ENCODE peak calls at places on chromosomes 16 and 17, in eight cellular contexts. One of them, this sample, is unnamed.

GRCh38 chr17:34246436-34246835 is 8.6 kb upstream of the CCL2 start:
- DNase-seq in CD4-positive, alpha-beta T cell: no peak
- DNase-seq in NB4: peak; percentile 92
- DNase-seq in GM20000: no peak
- DNase-seq in IMR-90: no peak
- DNase-seq in esophagus muscularis mucosa: peak; percentile 75
- DNase-seq in progenitor cell of endocrine pancreas: no peak
- DNase-seq in GM23338: no peak
- DNase-seq in this sample: no peak

GRCh38 chr17:82029391-82029790 is 2.1 kb upstream of the RAC3 start:
- DNase-seq in CD4-positive, alpha-beta T cell: no peak
- DNase-seq in GM20000: no peak
- DNase-seq in GM23338: no peak
- DNase-seq in NB4: no peak
- DNase-seq in progenitor cell of endocrine pancreas: no peak
- DNase-seq in IMR-90: no peak
- DNase-seq in esophagus muscularis mucosa: no peak
- DNase-seq in this sample: no peak

GRCh38 chr16:87375426-87376135 is 8.0 kb downstream of the FBXO31 start:
- DNase-seq in GM23338: no peak
- DNase-seq in esophagus muscularis mucosa: no peak
- DNase-seq in IMR-90: peak; percentile 55
- DNase-seq in GM20000: no peak
- DNase-seq in NB4: peak; percentile 36
- DNase-seq in progenitor cell of endocrine pancreas: no peak
- DNase-seq in CD4-positive, alpha-beta T cell: no peak
- DNase-seq in this sample: no peak

GRCh38 chr17:330993-331701 is 21.5 kb downstream of the RPH3AL start:
- DNase-seq in progenitor cell of endocrine pancreas: no peak
- DNase-seq in CD4-positive, alpha-beta T cell: no peak
- DNase-seq in GM20000: no peak
- DNase-seq in esophagus muscularis mucosa: no peak
- DNase-seq in NB4: no peak
- DNase-seq in GM23338: no peak
- DNase-seq in IMR-90: no peak
- DNase-seq in this sample: no peak

GRCh38 chr17:80474231-80474932 is 2.0 kb downstream of the NPTX1 start:
- DNase-seq in CD4-positive, alpha-beta T cell: no peak
- DNase-seq in esophagus muscularis mucosa: no peak
- DNase-seq in GM23338: no peak
- DNase-seq in NB4: peak; percentile 52
- DNase-seq in GM20000: no peak
- DNase-seq in IMR-90: peak; percentile 53
- DNase-seq in progenitor cell of endocrine pancreas: no peak
- DNase-seq in this sample: no peak

GRCh38 chr16:83574388-83574787 is 233.4 kb upstream of the HSBP1 start:
- DNase-seq in IMR-90: peak; percentile 96
- DNase-seq in esophagus muscularis mucosa: no peak
- DNase-seq in progenitor cell of endocrine pancreas: no peak
- DNase-seq in CD4-positive, alpha-beta T cell: no peak
- DNase-seq in GM20000: no peak
- DNase-seq in NB4: no peak
- DNase-seq in GM23338: peak; percentile 59
- DNase-seq in this sample: no peak

GRCh38 chr16:85602831-85603755 is 10.0 kb upstream of the GSE1 start:
- DNase-seq in GM20000: no peak
- DNase-seq in IMR-90: no peak
- DNase-seq in CD4-positive, alpha-beta T cell: no peak
- DNase-seq in esophagus muscularis mucosa: no peak
- DNase-seq in GM23338: no peak
- DNase-seq in NB4: no peak
- DNase-seq in progenitor cell of endocrine pancreas: no peak
- DNase-seq in this sample: no peak

GRCh38 chr16:83015871-83016270 is 389.1 kb downstream of the CDH13 start:
- DNase-seq in IMR-90: no peak
- DNase-seq in progenitor cell of endocrine pancreas: no peak
- DNase-seq in NB4: no peak
- DNase-seq in esophagus muscularis mucosa: no peak
- DNase-seq in CD4-positive, alpha-beta T cell: no peak
- DNase-seq in GM20000: no peak
- DNase-seq in GM23338: no peak
- DNase-seq in this sample: no peak

GRCh38 chr16:6363891-6364607 is 968.6 kb upstream of the RBFOX1 start:
- DNase-seq in CD4-positive, alpha-beta T cell: no peak
- DNase-seq in NB4: no peak
- DNase-seq in esophagus muscularis mucosa: no peak
- DNase-seq in progenitor cell of endocrine pancreas: no peak
- DNase-seq in GM23338: no peak
- DNase-seq in IMR-90: no peak
- DNase-seq in GM20000: no peak
- DNase-seq in this sample: no peak

GRCh38 chr16:30609002-30609927 is 924 bp downstream of the ZNF689 start:
- DNase-seq in IMR-90: peak; percentile 23
- DNase-seq in GM23338: peak; percentile 70
- DNase-seq in CD4-positive, alpha-beta T cell: peak; percentile 39
- DNase-seq in progenitor cell of endocrine pancreas: peak; percentile 35
- DNase-seq in GM20000: peak; percentile 76
- DNase-seq in esophagus muscularis mucosa: no peak
- DNase-seq in NB4: peak; percentile 54
- DNase-seq in this sample: peak; percentile 29

GRCh38 chr17:50573866-50574571 is 13.5 kb downstream of the CACNA1G start:
- DNase-seq in progenitor cell of endocrine pancreas: no peak
- DNase-seq in NB4: no peak
- DNase-seq in CD4-positive, alpha-beta T cell: no peak
- DNase-seq in esophagus muscularis mucosa: no peak
- DNase-seq in GM23338: no peak
- DNase-seq in GM20000: no peak
- DNase-seq in IMR-90: no peak
- DNase-seq in this sample: no peak

GRCh38 chr16:84449156-84450140 is 55.0 kb downstream of the MEAK7 start:
- DNase-seq in CD4-positive, alpha-beta T cell: no peak
- DNase-seq in NB4: no peak
- DNase-seq in GM23338: no peak
- DNase-seq in GM20000: no peak
- DNase-seq in esophagus muscularis mucosa: no peak
- DNase-seq in IMR-90: no peak
- DNase-seq in progenitor cell of endocrine pancreas: no peak
- DNase-seq in this sample: peak; percentile 65

GRCh38 chr16:56513972-56514371 is 5.9 kb downstream of the BBS2 start:
- DNase-seq in IMR-90: peak; percentile 74
- DNase-seq in progenitor cell of endocrine pancreas: no peak
- DNase-seq in GM20000: peak; percentile 38
- DNase-seq in esophagus muscularis mucosa: no peak
- DNase-seq in GM23338: peak; percentile 70
- DNase-seq in NB4: peak; percentile 84
- DNase-seq in CD4-positive, alpha-beta T cell: peak; percentile 33
- DNase-seq in this sample: no peak

GRCh38 chr17:44118427-44119050 is 4.9 kb downstream of the HDAC5 start:
- DNase-seq in CD4-positive, alpha-beta T cell: no peak
- DNase-seq in GM23338: peak; percentile 70
- DNase-seq in progenitor cell of endocrine pancreas: no peak
- DNase-seq in GM20000: no peak
- DNase-seq in esophagus muscularis mucosa: no peak
- DNase-seq in NB4: no peak
- DNase-seq in IMR-90: no peak
- DNase-seq in this sample: no peak

GRCh38 chr16:31344712-31345111 is 10.3 kb upstream of the ITGAX start:
- DNase-seq in esophagus muscularis mucosa: no peak
- DNase-seq in progenitor cell of endocrine pancreas: no peak
- DNase-seq in NB4: no peak
- DNase-seq in GM20000: peak; percentile 79
- DNase-seq in IMR-90: no peak
- DNase-seq in GM23338: no peak
- DNase-seq in CD4-positive, alpha-beta T cell: no peak
- DNase-seq in this sample: no peak

GRCh38 chr16:23754594-23755483 is at the start of gene CHP2:
- DNase-seq in NB4: no peak
- DNase-seq in IMR-90: no peak
- DNase-seq in progenitor cell of endocrine pancreas: no peak
- DNase-seq in GM20000: peak; percentile 38
- DNase-seq in GM23338: peak; percentile 63
- DNase-seq in esophagus muscularis mucosa: no peak
- DNase-seq in CD4-positive, alpha-beta T cell: no peak
- DNase-seq in this sample: peak; percentile 53

GRCh38 chr16:66146689-66147330 is 219.7 kb upstream of the CDH5 start:
- DNase-seq in IMR-90: peak; percentile 37
- DNase-seq in progenitor cell of endocrine pancreas: no peak
- DNase-seq in NB4: no peak
- DNase-seq in GM20000: no peak
- DNase-seq in esophagus muscularis mucosa: no peak
- DNase-seq in CD4-positive, alpha-beta T cell: no peak
- DNase-seq in GM23338: no peak
- DNase-seq in this sample: no peak

GRCh38 chr17:79852748-79853147 is 13.5 kb upstream of the CBX4 start:
- DNase-seq in NB4: peak; percentile 21
- DNase-seq in CD4-positive, alpha-beta T cell: no peak
- DNase-seq in progenitor cell of endocrine pancreas: no peak
- DNase-seq in GM20000: peak; percentile 63
- DNase-seq in esophagus muscularis mucosa: no peak
- DNase-seq in IMR-90: peak; percentile 52
- DNase-seq in GM23338: no peak
- DNase-seq in this sample: no peak

GRCh38 chr17:76793775-76794174 is 55.9 kb downstream of the MFSD11 start:
- DNase-seq in IMR-90: peak; percentile 23
- DNase-seq in NB4: peak; percentile 75
- DNase-seq in progenitor cell of endocrine pancreas: no peak
- DNase-seq in CD4-positive, alpha-beta T cell: no peak
- DNase-seq in GM23338: peak; percentile 67
- DNase-seq in GM20000: peak; percentile 40
- DNase-seq in esophagus muscularis mucosa: no peak
- DNase-seq in this sample: no peak

GRCh38 chr16:57013902-57014301 is 24.5 kb downstream of the NLRC5 start:
- DNase-seq in esophagus muscularis mucosa: no peak
- DNase-seq in CD4-positive, alpha-beta T cell: no peak
- DNase-seq in progenitor cell of endocrine pancreas: no peak
- DNase-seq in GM23338: no peak
- DNase-seq in NB4: peak; percentile 62
- DNase-seq in IMR-90: no peak
- DNase-seq in GM20000: no peak
- DNase-seq in this sample: no peak

GRCh38 chr16:67399218-67399733 is 6.0 kb upstream of the TPPP3 start:
- DNase-seq in GM20000: peak; percentile 88
- DNase-seq in esophagus muscularis mucosa: no peak
- DNase-seq in NB4: peak; percentile 71
- DNase-seq in GM23338: peak; percentile 90
- DNase-seq in CD4-positive, alpha-beta T cell: peak; percentile 30
- DNase-seq in IMR-90: no peak
- DNase-seq in progenitor cell of endocrine pancreas: peak; percentile 79
- DNase-seq in this sample: no peak
- TF ChIP-seq CTCF in GM20000: peak; percentile 91
- TF ChIP-seq CTCF in esophagus muscularis mucosa: peak; percentile 89
- TF ChIP-seq CTCF in NB4: peak; percentile 92
- TF ChIP-seq CTCF in GM23338: peak; percentile 91
- TF ChIP-seq CTCF in CD4-positive, alpha-beta T cell: peak; percentile 57
- TF ChIP-seq CTCF in IMR-90: peak; percentile 61
- TF ChIP-seq CTCF in progenitor cell of endocrine pancreas: peak; percentile 83
- TF ChIP-seq CTCF in this sample: peak; percentile 73

DNA sequence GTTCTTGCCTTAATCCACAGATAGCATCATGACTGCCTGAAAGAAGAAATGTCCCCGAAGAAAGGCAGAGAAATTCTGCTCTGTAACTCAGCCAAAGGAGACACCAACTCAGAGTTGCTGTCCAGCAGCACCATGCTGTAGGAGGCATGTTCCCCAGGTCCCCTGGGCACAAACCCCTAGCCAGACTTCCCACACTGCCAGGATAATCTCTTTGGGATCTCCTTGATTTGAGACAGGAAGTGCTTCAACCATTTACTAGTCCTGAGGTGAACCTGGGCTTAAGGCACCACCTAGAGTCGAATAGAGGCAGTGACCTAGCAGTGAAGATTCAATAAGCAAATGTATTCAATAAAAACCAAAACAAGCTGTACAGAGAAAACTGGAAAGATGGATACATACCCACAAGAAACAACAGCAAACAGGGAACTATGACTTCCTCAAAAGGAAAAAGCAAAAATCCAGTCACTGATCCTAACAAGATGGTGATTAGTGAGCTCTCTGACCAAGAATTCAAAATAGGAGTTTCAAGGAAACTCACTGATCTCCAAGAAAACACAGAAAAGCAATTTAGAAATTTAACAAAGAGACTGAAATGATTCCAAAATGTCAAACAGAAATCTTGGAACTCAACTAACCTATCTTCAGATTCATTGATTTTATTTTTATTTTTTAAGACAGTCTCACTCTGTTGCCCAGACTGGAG is 5.7 kb downstream of the OR4D2 start:
- DNase-seq in GM23338: peak; percentile 86
- DNase-seq in GM20000: peak; percentile 58
- DNase-seq in CD4-positive, alpha-beta T cell: peak; percentile 26
- DNase-seq in NB4: peak; percentile 55
- DNase-seq in IMR-90: peak; percentile 4
- DNase-seq in progenitor cell of endocrine pancreas: no peak
- DNase-seq in esophagus muscularis mucosa: no peak
- DNase-seq in this sample: no peak
- TF ChIP-seq CTCF in GM23338: peak; percentile 85
- TF ChIP-seq CTCF in GM20000: peak; percentile 23
- TF ChIP-seq CTCF in CD4-positive, alpha-beta T cell: peak; percentile 87
- TF ChIP-seq CTCF in NB4: peak; percentile 49
- TF ChIP-seq CTCF in IMR-90: peak; percentile 15
- TF ChIP-seq CTCF in progenitor cell of endocrine pancreas: peak; percentile 45
- TF ChIP-seq CTCF in esophagus muscularis mucosa: peak; percentile 29
- TF ChIP-seq CTCF in this sample: no peak

DNA sequence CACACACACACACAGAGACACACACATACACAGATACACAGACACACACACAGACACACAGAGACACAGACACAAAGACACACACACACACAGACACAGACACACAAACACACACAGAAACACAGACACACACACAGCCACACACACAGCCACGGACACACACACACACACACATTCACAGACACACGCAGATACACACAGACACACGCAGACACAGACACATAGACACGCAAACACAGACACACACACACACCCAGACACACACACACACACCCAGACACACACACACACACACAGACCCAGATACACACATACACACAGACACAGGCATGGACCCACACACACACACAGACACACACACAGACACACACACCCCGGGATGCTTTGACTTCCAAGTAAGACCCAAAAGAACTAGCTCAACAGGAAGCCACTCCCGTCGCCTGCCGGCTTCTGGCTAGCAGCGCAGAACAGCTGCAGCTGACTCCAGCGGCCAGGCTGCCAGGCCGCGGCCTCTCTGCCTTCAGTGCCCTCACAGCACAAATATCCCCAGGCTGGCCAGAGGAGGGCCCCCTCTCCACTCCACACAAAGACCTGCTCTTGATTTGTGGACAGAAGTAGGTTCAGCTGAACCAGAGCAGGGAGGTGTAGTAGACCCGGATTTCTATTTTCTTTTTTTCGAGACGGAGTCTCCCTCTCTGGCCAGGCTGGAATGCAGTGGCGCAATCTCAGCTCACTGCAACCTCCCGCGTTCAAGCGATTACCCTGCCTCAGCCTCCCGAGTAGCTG is 6.0 kb upstream of the CHRNE start:
- DNase-seq in progenitor cell of endocrine pancreas: peak; percentile 73
- DNase-seq in IMR-90: peak; percentile 92
- DNase-seq in GM23338: peak; percentile 96
- DNase-seq in GM20000: peak; percentile 82
- DNase-seq in esophagus muscularis mucosa: peak; percentile 96
- DNase-seq in CD4-positive, alpha-beta T cell: peak; percentile 71
- DNase-seq in NB4: peak; percentile 88
- DNase-seq in this sample: peak; percentile 88
- TF ChIP-seq CTCF in progenitor cell of endocrine pancreas: peak; percentile 78
- TF ChIP-seq CTCF in IMR-90: peak; percentile 89
- TF ChIP-seq CTCF in GM23338: peak; percentile 95
- TF ChIP-seq CTCF in GM20000: peak; percentile 57
- TF ChIP-seq CTCF in esophagus muscularis mucosa: peak; percentile 92
- TF ChIP-seq CTCF in CD4-positive, alpha-beta T cell: peak; percentile 61
- TF ChIP-seq CTCF in NB4: peak; percentile 74
- TF ChIP-seq CTCF in this sample: peak; percentile 83

GRCh38 chr16:17798721-17799120 is 328.0 kb upstream of the XYLT1 start:
- DNase-seq in esophagus muscularis mucosa: no peak
- DNase-seq in GM20000: no peak
- DNase-seq in NB4: no peak
- DNase-seq in IMR-90: no peak
- DNase-seq in progenitor cell of endocrine pancreas: no peak
- DNase-seq in CD4-positive, alpha-beta T cell: no peak
- DNase-seq in GM23338: no peak
- DNase-seq in this sample: no peak
- TF ChIP-seq CTCF in esophagus muscularis mucosa: no peak
- TF ChIP-seq CTCF in GM20000: no peak
- TF ChIP-seq CTCF in NB4: no peak
- TF ChIP-seq CTCF in IMR-90: no peak
- TF ChIP-seq CTCF in progenitor cell of endocrine pancreas: no peak
- TF ChIP-seq CTCF in CD4-positive, alpha-beta T cell: no peak
- TF ChIP-seq CTCF in GM23338: no peak
- TF ChIP-seq CTCF in this sample: no peak

This sample was measured in breast epithelium.